ENCODE peak calls at places on chromosome 17, in ten cellular contexts. K, Z, X, B, O, M, N, L, R and A are unnamed samples.

GRCh38 chr17:76163919-76164318 is 22.9 kb upstream of the FOXJ1 start:
- DNase-seq in R (no peak), B (no peak), N (peak), L (no peak), X (no peak), O (no peak), K (no peak), M (no peak), Z (no peak), A (no peak)

GRCh38 chr17:2595200-2595599 is 1.7 kb downstream of the PAFAH1B1 start:
- DNase-seq in R (no peak), L (no peak), X (no peak), Z (no peak), N (no peak), K (no peak), B (no peak), M (no peak), O (no peak), A (no peak)

GRCh38 chr17:63232565-63233310 is 213.4 kb downstream of the CYB561 start:
- DNase-seq in Z (no peak), N (no peak), L (no peak), X (no peak), K (no peak), R (no peak), B (no peak), O (no peak), M (no peak), A (no peak)

GRCh38 chr17:43217614-43218087 is 6.0 kb downstream of the TMEM106A start:
- DNase-seq in M (no peak), L (no peak), O (no peak), X (peak), B (no peak), Z (no peak), N (peak), K (no peak), R (no peak), A (no peak)

GRCh38 chr17:48104440-48104839 is 3.1 kb upstream of the SNX11 start:
- DNase-seq in N (no peak), R (no peak), O (no peak), B (no peak), M (no peak), Z (no peak), K (no peak), X (no peak), L (no peak), A (no peak)

GRCh38 chr17:44569459-44569858 is 12.2 kb downstream of the FZD2 start:
- DNase-seq in R (no peak), X (no peak), L (no peak), Z (no peak), B (no peak), M (no peak), K (no peak), O (no peak), N (no peak), A (no peak)

GRCh38 chr17:77306790-77307478 is 166.2 kb downstream of the SEC14L1 start:
- DNase-seq in X (no peak), O (no peak), K (no peak), R (no peak), N (no peak), B (no peak), M (no peak), Z (no peak), L (no peak), A (no peak)

GRCh38 chr17:47227862-47228261 is 18.7 kb downstream of the MYL4 start:
- DNase-seq in R (no peak), L (no peak), Z (no peak), K (no peak), N (peak), B (no peak), O (no peak), X (peak), M (no peak), A (no peak)

GRCh38 chr17:19401321-19402010 is 9.6 kb upstream of the RNF112 start:
- DNase-seq in Z (no peak), M (no peak), O (no peak), K (peak), B (no peak), L (no peak), N (peak), R (no peak), X (no peak), A (no peak)

GRCh38 chr17:80104321-80104955 is 3.1 kb downstream of the GAA start:
- DNase-seq in Z (no peak), M (peak), N (no peak), O (no peak), R (no peak), L (peak), B (no peak), K (peak), X (no peak), A (no peak)

GRCh38 chr17:9907131-9907530 is 2.1 kb upstream of the RCVRN start:
- DNase-seq in B (no peak), M (no peak), N (no peak), L (no peak), O (no peak), K (no peak), Z (no peak), R (no peak), X (no peak), A (no peak)

GRCh38 chr17:80712610-80713009 is 168.0 kb downstream of the RPTOR start:
- DNase-seq in M (no peak), Z (no peak), K (no peak), N (no peak), L (no peak), R (no peak), O (no peak), B (no peak), X (no peak), A (no peak)

GRCh38 chr17:58734040-58734439 is 21.6 kb upstream of the PPM1E start:
- DNase-seq in N (no peak), M (no peak), O (no peak), R (no peak), Z (no peak), X (no peak), K (no peak), L (no peak), B (no peak), A (no peak)

GRCh38 chr17:18980682-18981384 is 23.7 kb downstream of the FAM83G start:
- DNase-seq in K (peak), M (peak), X (no peak), B (no peak), L (no peak), O (no peak), Z (no peak), R (no peak), N (no peak), A (no peak)

GRCh38 chr17:37774508-37774907 is 29.6 kb upstream of the HNF1B start:
- DNase-seq in L (no peak), X (no peak), K (no peak), Z (peak), O (no peak), B (no peak), M (no peak), N (no peak), R (no peak), A (no peak)

GRCh38 chr17:41413353-41413752 is 11.0 kb downstream of the KRT37 start:
- DNase-seq in K (no peak), B (no peak), L (no peak), R (no peak), M (no peak), O (no peak), Z (no peak), N (no peak), X (no peak), A (no peak)

GRCh38 chr17:31888124-31888523 is 13.4 kb downstream of the UTP6 start:
- DNase-seq in M (no peak), N (peak), Z (no peak), O (no peak), L (no peak), B (no peak), K (no peak), X (no peak), R (no peak), A (no peak)

GRCh38 chr17:54967621-54968258 is 714 bp downstream of the COX11 start:
- DNase-seq in R (peak), B (no peak), M (peak), K (peak), O (no peak), Z (no peak), N (no peak), L (peak), X (no peak), A (no peak)

GRCh38 chr17:78449983-78450382 is 71.5 kb downstream of the PGS1 start:
- DNase-seq in Z (no peak), B (no peak), R (no peak), X (no peak), M (no peak), L (no peak), N (no peak), O (no peak), K (no peak), A (no peak)

GRCh38 chr17:71885662-71886061 is 235.2 kb upstream of the SOX9 start:
- DNase-seq in K (no peak), O (no peak), B (no peak), Z (no peak), N (no peak), L (no peak), M (no peak), R (no peak), X (no peak), A (no peak)

GRCh38 chr17:75679706-75680201 is 12.6 kb downstream of the SAP30BP start:
- DNase-seq in R (no peak), M (no peak), K (no peak), B (peak), Z (no peak), N (no peak), X (no peak), O (no peak), L (peak), A (no peak)

GRCh38 chr17:50642722-50643656 is 8.3 kb downstream of the ABCC3 start:
- DNase-seq in N (no peak), Z (no peak), B (no peak), K (no peak), L (no peak), X (no peak), O (no peak), R (no peak), M (no peak), A (no peak)

GRCh38 chr17:45681706-45682105 is 102.4 kb upstream of the CRHR1 start:
- DNase-seq in Z (no peak), N (no peak), B (no peak), O (no peak), M (no peak), X (no peak), R (no peak), L (no peak), K (no peak), A (peak)

GRCh38 chr17:62111562-62112180 is 46.6 kb upstream of the MED13 start:
- DNase-seq in B (no peak), X (no peak), Z (no peak), L (no peak), M (no peak), N (no peak), R (no peak), O (no peak), K (no peak), A (no peak)

GRCh38 chr17:62105861-62106260 is 40.8 kb upstream of the MED13 start:
- DNase-seq in O (no peak), Z (no peak), K (no peak), N (no peak), R (no peak), M (no peak), B (no peak), L (no peak), X (no peak), A (no peak)

GRCh38 chr17:62110923-62111484 is 45.9 kb upstream of the MED13 start:
- DNase-seq in N (no peak), L (no peak), M (no peak), O (no peak), K (no peak), B (no peak), R (no peak), X (no peak), Z (no peak), A (no peak)

GRCh38 chr17:62109924-62110323 is 44.8 kb upstream of the MED13 start:
- DNase-seq in N (no peak), L (no peak), X (no peak), O (no peak), Z (no peak), B (no peak), M (no peak), R (no peak), K (no peak), A (no peak)

GRCh38 chr17:62109378-62109902 is 44.4 kb upstream of the MED13 start:
- DNase-seq in L (peak), O (no peak), N (peak), M (peak), X (no peak), B (no peak), Z (peak), R (peak), K (peak), A (no peak)
- TF ChIP-seq CTCF in L (peak), O (no peak), N (no peak), M (peak), X (no peak), B (peak), Z (peak), R (peak), K (peak), A (peak)

GRCh38 chr17:81831563-81831956 is 1.5 kb downstream of the MCRIP1 start:
- DNase-seq in N (no peak), R (no peak), O (no peak), B (no peak), Z (no peak), K (no peak), M (no peak), L (no peak), X (no peak), A (no peak)
- H3K4me3 ChIP-seq in N (no peak), R (peak), O (no peak), B (no peak), Z (peak), K (no peak), M (peak), L (no peak), X (peak), A (no peak)

DNA sequence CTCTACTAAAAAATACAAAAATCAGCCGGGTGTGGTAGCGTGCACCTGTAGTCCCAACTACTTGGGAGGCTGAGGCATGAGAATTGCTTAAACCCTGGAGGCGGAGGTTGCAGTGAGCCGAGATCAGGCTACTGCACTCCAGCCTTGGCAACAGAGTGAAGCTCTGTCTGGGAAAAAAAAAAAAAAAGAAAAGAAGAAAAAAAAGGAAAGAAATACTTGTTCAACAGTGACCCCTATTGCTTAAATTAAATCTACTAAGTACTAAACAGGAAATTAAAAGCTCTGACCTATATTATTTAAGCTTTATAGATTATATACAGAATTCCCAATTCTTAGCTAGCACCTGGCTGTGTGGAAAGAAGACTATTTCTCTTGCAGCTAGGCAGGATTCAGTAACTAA is 48.9 kb downstream of the FBXL20 start:
- DNase-seq in N (no peak), X (no peak), M (peak), R (peak), O (no peak), B (no peak), K (no peak), Z (no peak), L (peak), A (no peak)
- TF ChIP-seq CTCF in N (no peak), X (no peak), M (peak), R (no peak), O (no peak), B (no peak), K (no peak), Z (no peak), L (no peak), A (no peak)

GRCh38 chr17:65576939-65577338 is 15.5 kb upstream of the AXIN2 start:
- DNase-seq in K (no peak), N (no peak), Z (no peak), O (no peak), R (no peak), X (no peak), B (no peak), L (no peak), M (no peak), A (no peak)

GRCh38 chr17:65568918-65569317 is 7.5 kb upstream of the AXIN2 start:
- DNase-seq in M (no peak), L (no peak), Z (peak), X (no peak), N (no peak), O (no peak), B (no peak), K (no peak), R (no peak), A (no peak)

GRCh38 chr17:65573283-65573603 is 11.8 kb upstream of the AXIN2 start:
- DNase-seq in X (no peak), L (no peak), R (no peak), O (no peak), K (no peak), B (no peak), N (no peak), Z (no peak), M (no peak), A (no peak)

GRCh38 chr17:65572186-65572580 is 10.7 kb upstream of the AXIN2 start:
- DNase-seq in N (no peak), L (no peak), Z (no peak), R (no peak), M (no peak), K (no peak), B (no peak), O (no peak), X (no peak), A (no peak)

DNA sequence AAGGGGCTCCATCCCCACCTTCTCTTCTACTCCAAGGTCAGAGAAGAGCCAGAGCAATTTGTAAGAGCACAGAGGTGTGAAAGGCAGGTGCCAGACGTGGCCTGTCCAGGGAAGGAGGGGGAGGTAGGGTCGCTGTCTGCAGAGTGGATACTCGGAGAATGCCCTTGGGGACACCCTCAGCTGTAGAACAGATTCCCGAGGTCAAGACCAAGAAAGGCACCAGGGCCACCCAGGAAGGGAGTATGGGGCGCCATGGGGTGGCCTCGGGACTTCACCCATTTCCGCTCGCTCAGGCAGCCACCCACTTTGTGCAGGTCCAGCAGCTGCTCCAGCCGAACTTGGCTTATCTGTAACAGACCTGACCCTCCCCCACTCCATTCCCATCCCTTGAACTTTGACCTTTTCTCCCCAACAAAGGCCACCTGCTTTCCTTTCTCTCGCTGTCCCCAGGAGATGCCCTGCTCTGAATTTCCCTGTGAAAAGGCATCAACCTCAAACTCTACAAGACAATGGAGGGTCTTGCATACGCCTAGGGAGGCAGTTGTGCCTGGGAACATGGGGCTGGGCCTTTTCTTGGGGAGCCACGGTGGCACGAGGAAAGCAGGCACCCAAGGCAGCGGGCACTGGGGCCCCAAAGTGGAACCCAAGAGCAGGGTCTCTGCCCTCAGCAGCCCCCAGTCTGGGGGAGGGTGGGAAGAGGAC is 11.3 kb upstream of the AXIN2 start:
- DNase-seq in Z (no peak), K (no peak), M (no peak), N (no peak), O (no peak), X (no peak), R (no peak), B (no peak), L (no peak), A (no peak)
- H3K4me3 ChIP-seq in Z (no peak), K (no peak), M (no peak), N (no peak), O (no peak), X (no peak), R (no peak), B (no peak), L (no peak), A (no peak)

DNA sequence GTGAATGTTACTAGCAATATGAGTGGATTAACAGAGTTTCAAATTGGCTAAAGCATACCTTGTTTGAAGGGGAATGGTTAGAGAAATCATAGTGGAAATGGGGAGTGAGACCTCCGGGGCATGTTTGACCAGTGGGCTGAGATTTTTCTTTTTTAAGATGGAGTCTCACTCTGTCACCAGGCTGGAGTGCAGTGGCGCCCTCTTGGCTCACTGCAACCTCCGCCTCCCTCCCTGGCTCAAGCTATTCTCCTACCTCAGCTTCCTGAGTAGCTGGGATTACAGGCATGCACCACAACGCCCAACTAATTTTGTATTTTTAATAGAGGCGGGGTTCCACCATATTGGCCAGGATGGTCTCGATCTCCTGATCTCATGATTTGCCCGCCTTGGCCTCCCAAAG is 9.6 kb downstream of the CDRT15 start:
- DNase-seq in M (no peak), X (no peak), B (no peak), K (no peak), O (no peak), R (no peak), Z (no peak), L (no peak), N (no peak), A (no peak)
- TF ChIP-seq CTCF in M (no peak), X (no peak), B (no peak), K (no peak), O (no peak), R (no peak), Z (no peak), L (no peak), N (no peak), A (no peak)

GRCh38 chr17:4518901-4519300 is 20.2 kb downstream of the SPNS2 start:
- DNase-seq in B (no peak), R (no peak), O (no peak), M (no peak), X (no peak), N (no peak), L (no peak), K (no peak), Z (no peak), A (no peak)
- H3K4me3 ChIP-seq in B (no peak), R (no peak), O (no peak), M (no peak), X (no peak), N (no peak), L (no peak), K (no peak), Z (peak), A (no peak)

GRCh38 chr17:59783221-59784016 is 76.0 kb downstream of the VMP1 start:
- DNase-seq in L (peak), Z (no peak), K (no peak), X (no peak), B (peak), R (peak), O (no peak), M (peak), N (no peak), A (no peak)
- TF ChIP-seq CTCF in L (no peak), Z (no peak), K (no peak), X (no peak), B (no peak), R (no peak), O (no peak), M (no peak), N (no peak), A (no peak)